ENCODE peak calls at places on chromosomes 3 and 15, in nine cellular contexts. One of them, this sample, is unnamed.

GRCh38 chr3:165191476-165191875 is 4.7 kb downstream of the SLITRK3 start:
- DNase-seq in uterus: no peak
- DNase-seq in CD4-positive, alpha-beta memory T cell: no peak
- DNase-seq in fibroblast of gingiva: no peak
- DNase-seq in OCI-LY7: no peak
- DNase-seq in GF-D8: no peak
- DNase-seq in left ventricle myocardium inferior: no peak
- DNase-seq in EL: no peak
- DNase-seq in fibroblast of pulmonary artery: no peak
- DNase-seq in this sample: no peak

GRCh38 chr3:126434264-126434590 is 39.5 kb downstream of the CFAP100 start:
- DNase-seq in uterus: no peak
- DNase-seq in CD4-positive, alpha-beta memory T cell: no peak
- DNase-seq in fibroblast of gingiva: no peak
- DNase-seq in OCI-LY7: no peak
- DNase-seq in GF-D8: no peak
- DNase-seq in left ventricle myocardium inferior: no peak
- DNase-seq in EL: no peak
- DNase-seq in fibroblast of pulmonary artery: no peak
- DNase-seq in this sample: no peak

GRCh38 chr3:37402351-37402750 is 228.0 kb upstream of the LRRFIP2 start:
- DNase-seq in uterus: no peak
- DNase-seq in CD4-positive, alpha-beta memory T cell: no peak
- DNase-seq in fibroblast of gingiva: peak
- DNase-seq in OCI-LY7: no peak
- DNase-seq in GF-D8: no peak
- DNase-seq in left ventricle myocardium inferior: no peak
- DNase-seq in EL: no peak
- DNase-seq in fibroblast of pulmonary artery: peak
- DNase-seq in this sample: no peak

GRCh38 chr15:68417051-68417450 is 14.9 kb downstream of the ITGA11 start:
- DNase-seq in uterus: peak
- DNase-seq in CD4-positive, alpha-beta memory T cell: no peak
- DNase-seq in fibroblast of gingiva: no peak
- DNase-seq in OCI-LY7: no peak
- DNase-seq in GF-D8: no peak
- DNase-seq in left ventricle myocardium inferior: no peak
- DNase-seq in EL: no peak
- DNase-seq in fibroblast of pulmonary artery: no peak
- DNase-seq in this sample: no peak

GRCh38 chr3:14256046-14256445 is 77.4 kb downstream of the LSM3 start:
- DNase-seq in uterus: no peak
- DNase-seq in CD4-positive, alpha-beta memory T cell: no peak
- DNase-seq in fibroblast of gingiva: no peak
- DNase-seq in OCI-LY7: no peak
- DNase-seq in GF-D8: no peak
- DNase-seq in left ventricle myocardium inferior: no peak
- DNase-seq in EL: no peak
- DNase-seq in fibroblast of pulmonary artery: no peak
- DNase-seq in this sample: no peak

GRCh38 chr3:157220211-157220610 is 60.3 kb upstream of the CCNL1 start:
- DNase-seq in uterus: no peak
- DNase-seq in CD4-positive, alpha-beta memory T cell: no peak
- DNase-seq in fibroblast of gingiva: no peak
- DNase-seq in OCI-LY7: no peak
- DNase-seq in GF-D8: no peak
- DNase-seq in left ventricle myocardium inferior: no peak
- DNase-seq in EL: no peak
- DNase-seq in fibroblast of pulmonary artery: no peak
- DNase-seq in this sample: no peak

GRCh38 chr3:45567730-45568172 is 26.8 kb upstream of the LIMD1 start:
- DNase-seq in uterus: no peak
- DNase-seq in CD4-positive, alpha-beta memory T cell: peak
- DNase-seq in fibroblast of gingiva: no peak
- DNase-seq in OCI-LY7: peak
- DNase-seq in GF-D8: no peak
- DNase-seq in left ventricle myocardium inferior: no peak
- DNase-seq in EL: no peak
- DNase-seq in fibroblast of pulmonary artery: no peak
- DNase-seq in this sample: no peak

GRCh38 chr3:9727743-9728142 is 3.8 kb upstream of the BRPF1 start:
- DNase-seq in uterus: no peak
- DNase-seq in CD4-positive, alpha-beta memory T cell: no peak
- DNase-seq in fibroblast of gingiva: no peak
- DNase-seq in OCI-LY7: no peak
- DNase-seq in GF-D8: no peak
- DNase-seq in left ventricle myocardium inferior: no peak
- DNase-seq in EL: no peak
- DNase-seq in fibroblast of pulmonary artery: peak
- DNase-seq in this sample: no peak

GRCh38 chr3:129228891-129229585 is 20.4 kb upstream of the COPG1 start:
- DNase-seq in uterus: no peak
- DNase-seq in CD4-positive, alpha-beta memory T cell: no peak
- DNase-seq in fibroblast of gingiva: peak
- DNase-seq in OCI-LY7: no peak
- DNase-seq in GF-D8: peak
- DNase-seq in left ventricle myocardium inferior: peak
- DNase-seq in EL: peak
- DNase-seq in fibroblast of pulmonary artery: peak
- DNase-seq in this sample: no peak

This sample was measured in Karpas-422.